ENCODE peak calls at places on chromosomes 11 and 22, in six cellular contexts. One of them, this sample, is unnamed.

GRCh38 chr11:117877120-117877784 is 794 bp upstream of the FXYD6 start:
- DNase-seq in NB4: no peak
- DNase-seq in fibroblast of mammary gland: peak; percentile 15
- DNase-seq in endothelial cell of umbilical vein: no peak
- DNase-seq in BE2C: no peak
- DNase-seq in body of pancreas: no peak
- DNase-seq in this sample: no peak

GRCh38 chr11:13297917-13298356 is 20.3 kb downstream of the BMAL1 start:
- DNase-seq in NB4: peak; percentile 86
- DNase-seq in fibroblast of mammary gland: no peak
- DNase-seq in endothelial cell of umbilical vein: no peak
- DNase-seq in BE2C: no peak
- DNase-seq in body of pancreas: no peak
- DNase-seq in this sample: no peak

GRCh38 chr11:67022341-67022933 is 497 bp upstream of the SYT12 start:
- DNase-seq in NB4: peak; percentile 20
- DNase-seq in fibroblast of mammary gland: peak; percentile 67
- DNase-seq in endothelial cell of umbilical vein: no peak
- DNase-seq in BE2C: peak; percentile 61
- DNase-seq in body of pancreas: peak; percentile 50
- DNase-seq in this sample: no peak

GRCh38 chr11:97702948-97703347 is 1313.1 kb downstream of the JRKL start:
- DNase-seq in NB4: no peak
- DNase-seq in fibroblast of mammary gland: no peak
- DNase-seq in endothelial cell of umbilical vein: no peak
- DNase-seq in BE2C: no peak
- DNase-seq in body of pancreas: no peak
- DNase-seq in this sample: no peak

GRCh38 chr11:64935634-64936081 is at the start of gene GPHA2:
- DNase-seq in NB4: no peak
- DNase-seq in fibroblast of mammary gland: peak; percentile 11
- DNase-seq in endothelial cell of umbilical vein: no peak
- DNase-seq in BE2C: no peak
- DNase-seq in body of pancreas: peak; percentile 65
- DNase-seq in this sample: no peak

GRCh38 chr11:12092714-12093113 is 17.7 kb upstream of the MICAL2 start:
- DNase-seq in NB4: no peak
- DNase-seq in fibroblast of mammary gland: no peak
- DNase-seq in endothelial cell of umbilical vein: no peak
- DNase-seq in BE2C: no peak
- DNase-seq in body of pancreas: no peak
- DNase-seq in this sample: no peak

GRCh38 chr11:118223992-118224391 is 819 bp downstream of the JAML start:
- DNase-seq in NB4: no peak
- DNase-seq in fibroblast of mammary gland: no peak
- DNase-seq in endothelial cell of umbilical vein: no peak
- DNase-seq in BE2C: no peak
- DNase-seq in body of pancreas: no peak
- DNase-seq in this sample: no peak

GRCh38 chr11:2120359-2121100 is 18.7 kb downstream of the IGF2 start:
- DNase-seq in NB4: no peak
- DNase-seq in fibroblast of mammary gland: no peak
- DNase-seq in endothelial cell of umbilical vein: no peak
- DNase-seq in BE2C: peak; percentile 63
- DNase-seq in body of pancreas: no peak
- DNase-seq in this sample: no peak

GRCh38 chr11:13878077-13878476 is 84.4 kb upstream of the SPON1 start:
- DNase-seq in NB4: no peak
- DNase-seq in fibroblast of mammary gland: no peak
- DNase-seq in endothelial cell of umbilical vein: no peak
- DNase-seq in BE2C: no peak
- DNase-seq in body of pancreas: no peak
- DNase-seq in this sample: no peak

GRCh38 chr11:69823641-69824285 is 4.5 kb upstream of the FGF3 start:
- DNase-seq in NB4: no peak
- DNase-seq in fibroblast of mammary gland: no peak
- DNase-seq in endothelial cell of umbilical vein: no peak
- DNase-seq in BE2C: no peak
- DNase-seq in body of pancreas: no peak
- DNase-seq in this sample: no peak

GRCh38 chr11:83330303-83330702 is 44.1 kb upstream of the CCDC90B start:
- DNase-seq in NB4: no peak
- DNase-seq in fibroblast of mammary gland: no peak
- DNase-seq in endothelial cell of umbilical vein: no peak
- DNase-seq in BE2C: no peak
- DNase-seq in body of pancreas: no peak
- DNase-seq in this sample: no peak

GRCh38 chr11:131677832-131678470 is 307.5 kb downstream of the NTM start:
- DNase-seq in NB4: no peak
- DNase-seq in fibroblast of mammary gland: no peak
- DNase-seq in endothelial cell of umbilical vein: no peak
- DNase-seq in BE2C: no peak
- DNase-seq in body of pancreas: no peak
- DNase-seq in this sample: no peak

GRCh38 chr11:68863553-68864265 is 22.0 kb upstream of the CPT1A start:
- DNase-seq in NB4: no peak
- DNase-seq in fibroblast of mammary gland: no peak
- DNase-seq in endothelial cell of umbilical vein: no peak
- DNase-seq in BE2C: no peak
- DNase-seq in body of pancreas: no peak
- DNase-seq in this sample: no peak

GRCh38 chr11:66188580-66188979 is 79.9 kb upstream of the RAB1B start:
- DNase-seq in NB4: peak; percentile 20
- DNase-seq in fibroblast of mammary gland: peak; percentile 77
- DNase-seq in endothelial cell of umbilical vein: peak; percentile 77
- DNase-seq in BE2C: no peak
- DNase-seq in body of pancreas: no peak
- DNase-seq in this sample: no peak

GRCh38 chr11:102552447-102553200 is 22.1 kb upstream of the MMP7 start:
- DNase-seq in NB4: no peak
- DNase-seq in fibroblast of mammary gland: no peak
- DNase-seq in endothelial cell of umbilical vein: no peak
- DNase-seq in BE2C: no peak
- DNase-seq in body of pancreas: peak; percentile 21
- DNase-seq in this sample: no peak

GRCh38 chr22:19629331-19629719 is 85.0 kb upstream of the SEPTIN5 start:
- DNase-seq in NB4: no peak
- DNase-seq in fibroblast of mammary gland: no peak
- DNase-seq in endothelial cell of umbilical vein: no peak
- DNase-seq in BE2C: no peak
- DNase-seq in body of pancreas: no peak
- DNase-seq in this sample: no peak

GRCh38 chr11:4044971-4045646 is 49.5 kb upstream of the RRM1 start:
- DNase-seq in NB4: no peak
- DNase-seq in fibroblast of mammary gland: no peak
- DNase-seq in endothelial cell of umbilical vein: peak; percentile 27
- DNase-seq in BE2C: peak; percentile 22
- DNase-seq in body of pancreas: no peak
- DNase-seq in this sample: no peak

GRCh38 chr11:111310723-111311122 is 12.4 kb downstream of the POU2AF3 start:
- DNase-seq in NB4: no peak
- DNase-seq in fibroblast of mammary gland: no peak
- DNase-seq in endothelial cell of umbilical vein: no peak
- DNase-seq in BE2C: no peak
- DNase-seq in body of pancreas: no peak
- DNase-seq in this sample: no peak

GRCh38 chr22:39723899-39724351 is 153.4 kb downstream of the CACNA1I start:
- DNase-seq in NB4: peak; percentile 12
- DNase-seq in fibroblast of mammary gland: peak; percentile 32
- DNase-seq in endothelial cell of umbilical vein: no peak
- DNase-seq in BE2C: no peak
- DNase-seq in body of pancreas: no peak
- DNase-seq in this sample: no peak

GRCh38 chr11:69167916-69168691 is 12.4 kb downstream of the SMIM38 start:
- DNase-seq in NB4: no peak
- DNase-seq in fibroblast of mammary gland: peak; percentile 6
- DNase-seq in endothelial cell of umbilical vein: no peak
- DNase-seq in BE2C: no peak
- DNase-seq in body of pancreas: peak; percentile 2
- DNase-seq in this sample: no peak

GRCh38 chr22:40487663-40488249 is 117.4 kb downstream of the SGSM3 start:
- DNase-seq in NB4: peak; percentile 52
- DNase-seq in fibroblast of mammary gland: peak; percentile 45
- DNase-seq in endothelial cell of umbilical vein: peak; percentile 49
- DNase-seq in BE2C: no peak
- DNase-seq in body of pancreas: no peak
- DNase-seq in this sample: no peak

GRCh38 chr11:70105369-70105754 is 27.2 kb downstream of the ANO1 start:
- DNase-seq in NB4: no peak
- DNase-seq in fibroblast of mammary gland: no peak
- DNase-seq in endothelial cell of umbilical vein: no peak
- DNase-seq in BE2C: no peak
- DNase-seq in body of pancreas: no peak
- DNase-seq in this sample: no peak

GRCh38 chr11:75773595-75774353 is 5.2 kb downstream of the DGAT2 start:
- DNase-seq in NB4: peak; percentile 75
- DNase-seq in fibroblast of mammary gland: no peak
- DNase-seq in endothelial cell of umbilical vein: no peak
- DNase-seq in BE2C: peak; percentile 3
- DNase-seq in body of pancreas: no peak
- DNase-seq in this sample: no peak

GRCh38 chr11:67248653-67249052 is 17.6 kb upstream of the GRK2 start:
- DNase-seq in NB4: no peak
- DNase-seq in fibroblast of mammary gland: peak; percentile 62
- DNase-seq in endothelial cell of umbilical vein: no peak
- DNase-seq in BE2C: no peak
- DNase-seq in body of pancreas: no peak
- DNase-seq in this sample: peak; percentile 90

GRCh38 chr22:26573026-26573662 is 16.8 kb downstream of the TPST2 start:
- DNase-seq in NB4: peak; percentile 86
- DNase-seq in fibroblast of mammary gland: no peak
- DNase-seq in endothelial cell of umbilical vein: peak; percentile 93
- DNase-seq in BE2C: no peak
- DNase-seq in body of pancreas: no peak
- DNase-seq in this sample: no peak

GRCh38 chr11:120854988-120855387 is 168.9 kb upstream of the TBCEL start:
- DNase-seq in NB4: no peak
- DNase-seq in fibroblast of mammary gland: no peak
- DNase-seq in endothelial cell of umbilical vein: no peak
- DNase-seq in BE2C: no peak
- DNase-seq in body of pancreas: no peak
- DNase-seq in this sample: no peak

GRCh38 chr11:58567889-58568512 is 7.7 kb downstream of the LPXN start:
- DNase-seq in NB4: peak; percentile 80
- DNase-seq in fibroblast of mammary gland: peak; percentile 70
- DNase-seq in endothelial cell of umbilical vein: peak; percentile 76
- DNase-seq in BE2C: peak; percentile 42
- DNase-seq in body of pancreas: peak; percentile 43
- DNase-seq in this sample: no peak

GRCh38 chr11:63537293-63538101 is 889 bp downstream of the PLAAT4 start:
- DNase-seq in NB4: no peak
- DNase-seq in fibroblast of mammary gland: peak; percentile 62
- DNase-seq in endothelial cell of umbilical vein: peak; percentile 8
- DNase-seq in BE2C: no peak
- DNase-seq in body of pancreas: peak; percentile 72
- DNase-seq in this sample: peak; percentile 71

GRCh38 chr22:50148991-50149721 is 21.4 kb upstream of the PANX2 start:
- DNase-seq in NB4: peak; percentile 83
- DNase-seq in fibroblast of mammary gland: peak; percentile 38
- DNase-seq in endothelial cell of umbilical vein: peak; percentile 58
- DNase-seq in BE2C: peak; percentile 75
- DNase-seq in body of pancreas: peak; percentile 70
- DNase-seq in this sample: peak; percentile 45

GRCh38 chr11:1077033-1077416 is 2.4 kb downstream of the MUC2 start:
- DNase-seq in NB4: no peak
- DNase-seq in fibroblast of mammary gland: no peak
- DNase-seq in endothelial cell of umbilical vein: no peak
- DNase-seq in BE2C: no peak
- DNase-seq in body of pancreas: peak; percentile 9
- DNase-seq in this sample: no peak
- H3K4me3 ChIP-seq in NB4: no peak overlapping the region
- H3K4me3 ChIP-seq in fibroblast of mammary gland: no peak overlapping the region
- H3K4me3 ChIP-seq in endothelial cell of umbilical vein: no peak overlapping the region
- H3K4me3 ChIP-seq in BE2C: no peak overlapping the region
- H3K4me3 ChIP-seq in body of pancreas: no peak overlapping the region
- H3K4me3 ChIP-seq in this sample: no peak overlapping the region

DNA sequence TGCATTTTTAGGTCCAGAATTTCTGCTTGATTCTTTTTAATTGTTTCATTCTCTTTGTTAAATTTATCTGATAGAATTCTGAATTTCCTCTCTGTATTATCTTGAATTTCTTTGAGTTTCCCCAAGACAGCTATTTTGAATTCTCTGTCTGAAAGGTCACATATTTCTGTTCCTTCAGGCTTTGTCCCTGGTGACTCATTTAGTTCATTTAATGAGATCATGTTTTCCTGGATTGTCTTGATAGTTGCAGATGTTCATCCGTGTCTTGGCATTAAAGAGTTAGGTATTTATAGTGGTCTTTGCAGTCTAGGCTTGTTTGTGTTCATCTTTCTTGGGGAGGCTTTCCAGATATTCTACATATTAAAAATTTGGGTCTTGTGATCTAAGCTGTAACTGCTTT is 694.8 kb upstream of the CCDC179 start:
- DNase-seq in NB4: no peak
- DNase-seq in fibroblast of mammary gland: peak; percentile 57
- DNase-seq in endothelial cell of umbilical vein: peak; percentile 57
- DNase-seq in BE2C: no peak
- DNase-seq in body of pancreas: no peak
- DNase-seq in this sample: no peak
- TF ChIP-seq CTCF in NB4: no peak
- TF ChIP-seq CTCF in fibroblast of mammary gland: no peak
- TF ChIP-seq CTCF in endothelial cell of umbilical vein: no peak
- TF ChIP-seq CTCF in BE2C: no peak
- TF ChIP-seq CTCF in body of pancreas: no peak
- TF ChIP-seq CTCF in this sample: no peak

GRCh38 chr22:17479129-17479528 is 84.2 kb upstream of the SLC25A18 start:
- DNase-seq in NB4: no peak
- DNase-seq in fibroblast of mammary gland: no peak
- DNase-seq in endothelial cell of umbilical vein: no peak
- DNase-seq in BE2C: no peak
- DNase-seq in body of pancreas: no peak
- DNase-seq in this sample: no peak
- H3K4me3 ChIP-seq in NB4: no peak overlapping the region
- H3K4me3 ChIP-seq in fibroblast of mammary gland: no peak overlapping the region
- H3K4me3 ChIP-seq in endothelial cell of umbilical vein: no peak overlapping the region
- H3K4me3 ChIP-seq in BE2C: no peak overlapping the region
- H3K4me3 ChIP-seq in body of pancreas: no peak overlapping the region
- H3K4me3 ChIP-seq in this sample: no peak overlapping the region

GRCh38 chr22:46653596-46653995 is 33.4 kb downstream of the GRAMD4 start:
- DNase-seq in NB4: peak; percentile 37
- DNase-seq in fibroblast of mammary gland: no peak
- DNase-seq in endothelial cell of umbilical vein: no peak
- DNase-seq in BE2C: no peak
- DNase-seq in body of pancreas: no peak
- DNase-seq in this sample: no peak

GRCh38 chr22:46651316-46651715 is 31.1 kb downstream of the GRAMD4 start:
- DNase-seq in NB4: no peak
- DNase-seq in fibroblast of mammary gland: no peak
- DNase-seq in endothelial cell of umbilical vein: no peak
- DNase-seq in BE2C: no peak
- DNase-seq in body of pancreas: no peak
- DNase-seq in this sample: no peak

GRCh38 chr22:46650078-46650810 is 30.1 kb downstream of the GRAMD4 start:
- DNase-seq in NB4: no peak
- DNase-seq in fibroblast of mammary gland: no peak
- DNase-seq in endothelial cell of umbilical vein: no peak
- DNase-seq in BE2C: no peak
- DNase-seq in body of pancreas: no peak
- DNase-seq in this sample: no peak

GRCh38 chr22:46652930-46653331 is 32.7 kb downstream of the GRAMD4 start:
- DNase-seq in NB4: no peak
- DNase-seq in fibroblast of mammary gland: peak; percentile 64
- DNase-seq in endothelial cell of umbilical vein: no peak
- DNase-seq in BE2C: no peak
- DNase-seq in body of pancreas: no peak
- DNase-seq in this sample: no peak

GRCh38 chr22:46652081-46652929 is 32.1 kb downstream of the GRAMD4 start:
- DNase-seq in NB4: peak; percentile 48
- DNase-seq in fibroblast of mammary gland: peak; percentile 78
- DNase-seq in endothelial cell of umbilical vein: peak; percentile 26
- DNase-seq in BE2C: no peak
- DNase-seq in body of pancreas: no peak
- DNase-seq in this sample: no peak
- TF ChIP-seq CTCF in NB4: no peak
- TF ChIP-seq CTCF in fibroblast of mammary gland: no peak
- TF ChIP-seq CTCF in endothelial cell of umbilical vein: no peak
- TF ChIP-seq CTCF in BE2C: no peak
- TF ChIP-seq CTCF in body of pancreas: no peak
- TF ChIP-seq CTCF in this sample: no peak

This sample was measured in LNCaP clone FGC.